ENCODE peak calls at places on chromosomes 3 and 15, in four cellular contexts. X, S, L and R are unnamed samples.

GRCh38 chr3:102037791-102038190 is 188.5 kb downstream of the NFKBIZ start:
- DNase-seq in X (no peak), S (no peak), L (no peak), R (no peak)

GRCh38 chr3:125061170-125061569 is 5.4 kb upstream of the HEG1 start:
- DNase-seq in S (no peak), L (no peak), X (peak), R (no peak)

GRCh38 chr3:190718691-190719090 is 143.8 kb downstream of the GMNC start:
- DNase-seq in L (no peak), S (no peak), X (peak), R (no peak)

GRCh38 chr3:151564261-151564660 is 103.4 kb upstream of the IGSF10 start:
- DNase-seq in S (no peak), L (no peak), X (no peak), R (no peak)

GRCh38 chr3:114376091-114376490 is 82.3 kb downstream of the TIGIT start:
- DNase-seq in L (no peak), S (no peak), X (no peak), R (no peak)

GRCh38 chr15:90266485-90266884 is 1.0 kb downstream of the NGRN start:
- DNase-seq in X (peak), S (no peak), L (no peak), R (no peak)

GRCh38 chr3:178518660-178519396 is 17.4 kb upstream of the KCNMB2 start:
- DNase-seq in X (no peak), L (no peak), S (no peak), R (no peak)

GRCh38 chr3:185796431-185797107 is 28.3 kb downstream of the IGF2BP2 start:
- DNase-seq in L (no peak), S (no peak), X (peak), R (no peak)

GRCh38 chr15:94610069-94610863 is 378.9 kb downstream of the MCTP2 start:
- DNase-seq in L (no peak), S (no peak), X (no peak), R (no peak)

GRCh38 chr15:84953136-84953535 is 28.5 kb upstream of the PDE8A start:
- DNase-seq in L (no peak), S (no peak), X (peak), R (no peak)

GRCh38 chr3:79910337-79910736 is 142.5 kb upstream of the ROBO1 start:
- DNase-seq in L (no peak), X (no peak), S (peak), R (no peak)

GRCh38 chr3:55485208-55485791 is 1.8 kb downstream of the WNT5A start:
- DNase-seq in S (peak), X (peak), L (peak), R (peak)

GRCh38 chr3:15064299-15064834 is 748 bp downstream of the MRPS25 start:
- DNase-seq in X (peak), S (peak), L (no peak), R (no peak)

GRCh38 chr3:14505803-14506500 is 34.2 kb downstream of the GRIP2 start:
- DNase-seq in S (no peak), L (no peak), X (no peak), R (peak)

GRCh38 chr15:78438595-78439285 is 724 bp downstream of the IREB2 start:
- DNase-seq in X (no peak), S (peak), L (no peak), R (no peak)

GRCh38 chr3:122794483-122794778 is 438 bp upstream of the SLC49A4 start:
- DNase-seq in L (no peak), X (peak), S (no peak), R (no peak)

GRCh38 chr15:89912674-89913396 is at the start of gene ARPIN:
- DNase-seq in S (peak), L (peak), X (peak), R (peak)

GRCh38 chr3:191334359-191334893 is 4.1 kb upstream of the UTS2B start:
- DNase-seq in S (no peak), L (no peak), X (no peak), R (no peak)

GRCh38 chr3:168096210-168096795 is 579 bp upstream of the GOLIM4 start:
- DNase-seq in L (no peak), S (peak), X (peak), R (peak)

GRCh38 chr3:10192953-10193691 is 28.4 kb downstream of the IRAK2 start:
- DNase-seq in L (no peak), S (peak), X (peak), R (peak)

GRCh38 chr3:72346526-72346926 is 501.7 kb downstream of the SHQ1 start:
- DNase-seq in S (peak), L (no peak), X (peak), R (no peak)

GRCh38 chr15:44813231-44813630 is 76.9 kb downstream of the TRIM69 start:
- DNase-seq in X (no peak), L (no peak), S (no peak), R (no peak)

GRCh38 chr15:46242935-46243334 is 608.1 kb downstream of the SQOR start:
- DNase-seq in S (no peak), X (no peak), L (no peak), R (no peak)

GRCh38 chr3:119652306-119653033 is 7.9 kb downstream of the POPDC2 start:
- DNase-seq in X (no peak), L (no peak), S (no peak), R (no peak)
- H4K5ac ChIP-seq in X (no peak), L (no peak), S (no peak), R (no peak)

DNA sequence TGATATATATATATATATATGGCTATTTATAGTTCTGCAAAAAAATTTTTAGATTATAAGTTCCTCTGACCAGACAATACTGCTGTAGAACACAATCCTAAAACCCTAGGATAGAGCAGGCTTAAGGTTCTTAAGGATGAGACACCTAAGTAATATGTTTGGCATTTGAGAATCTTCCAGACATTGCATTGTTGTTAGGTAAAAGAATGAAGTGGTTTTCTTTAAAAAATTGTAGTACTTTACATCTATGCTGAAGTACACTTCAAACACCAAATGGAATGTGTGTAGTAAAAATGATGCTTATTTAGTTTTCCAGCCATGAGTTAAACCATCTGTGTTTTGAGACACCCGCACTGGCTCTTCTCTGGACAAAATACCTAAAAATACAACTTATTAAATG is 857.7 kb downstream of the OTOL1 start:
- DNase-seq in X (peak), S (no peak), L (no peak), R (no peak)
- H4K5ac ChIP-seq in X (no peak), S (no peak), L (no peak), R (no peak)

GRCh38 chr3:22536582-22536981 is 666.5 kb upstream of the UBE2E2 start:
- DNase-seq in S (no peak), L (no peak), X (no peak), R (no peak)

GRCh38 chr3:22542311-22542710 is 660.8 kb upstream of the UBE2E2 start:
- DNase-seq in S (peak), L (no peak), X (no peak), R (no peak)

GRCh38 chr3:22537560-22537959 is 665.6 kb upstream of the UBE2E2 start:
- DNase-seq in L (no peak), S (no peak), X (no peak), R (no peak)
- H4K5ac ChIP-seq in L (no peak), S (no peak), X (no peak), R (no peak)

GRCh38 chr3:33171580-33171979 is 47.0 kb downstream of the SUSD5 start:
- DNase-seq in S (no peak), X (no peak), L (no peak), R (no peak)
- H4K5ac ChIP-seq in S (no peak), X (no peak), L (no peak), R (no peak)